ENCODE peak calls at places on chromosomes 12 and 14, in nine cellular contexts. H, V, D, J, K, Q, E, W and M are unnamed samples. For H3K36me3, the result is how much of the 10 kb centered on the place peaks cover.

GRCh38 chr12:132481771-132482745 is 7.9 kb upstream of the FBRSL1 start:
- DNase-seq in J (no peak), D (no peak), Q (no peak), K (no peak), E (no peak), H (no peak), W (no peak), V (no peak), M (no peak)

GRCh38 chr12:59158066-59158465 is 237.8 kb upstream of the LRIG3 start:
- DNase-seq in Q (no peak), V (no peak), H (no peak), W (no peak), E (no peak), D (no peak), K (no peak), J (no peak), M (no peak)

GRCh38 chr12:19456176-19456575 is 16.9 kb downstream of the AEBP2 start:
- DNase-seq in H (peak), V (no peak), D (peak), J (no peak), E (no peak), W (no peak), Q (no peak), K (no peak), M (no peak)

GRCh38 chr12:52814710-52815155 is 817 bp upstream of the KRT4 start:
- DNase-seq in V (no peak), D (no peak), E (no peak), H (no peak), Q (peak), W (no peak), K (no peak), J (no peak), M (no peak)

GRCh38 chr12:91877022-91877421 is 268.6 kb downstream of the BTG1 start:
- DNase-seq in K (no peak), D (no peak), H (no peak), V (no peak), Q (peak), E (no peak), J (peak), W (no peak), M (no peak)

GRCh38 chr14:101961746-101962502 is 2.4 kb upstream of the DYNC1H1 start:
- DNase-seq in W (no peak), Q (peak), K (no peak), E (no peak), H (no peak), J (no peak), V (no peak), D (peak), M (no peak)

GRCh38 chr12:1939745-1940607 is 21.5 kb upstream of the CACNA2D4 start:
- DNase-seq in Q (peak), K (peak), J (peak), V (peak), E (peak), D (peak), W (peak), H (peak), M (no peak)

GRCh38 chr14:96519970-96520369 is 17.8 kb downstream of the PAPOLA start:
- DNase-seq in K (no peak), J (no peak), H (no peak), W (no peak), D (no peak), Q (no peak), V (no peak), E (no peak), M (no peak)

GRCh38 chr12:4939418-4940023 is 29.8 kb downstream of the KCNA1 start:
- DNase-seq in D (no peak), H (no peak), W (no peak), V (no peak), Q (no peak), J (no peak), K (no peak), E (no peak), M (no peak)

GRCh38 chr12:8065991-8066594 is at the start of gene C3AR1:
- DNase-seq in J (no peak), W (no peak), D (no peak), E (no peak), V (no peak), H (no peak), K (no peak), Q (no peak), M (no peak)

GRCh38 chr14:68075382-68076029 is 255.9 kb downstream of the RAD51B start:
- DNase-seq in K (no peak), D (no peak), H (no peak), W (no peak), J (no peak), V (no peak), E (no peak), Q (no peak), M (no peak)

GRCh38 chr12:124286414-124286813 is 8.5 kb upstream of the RFLNA start:
- DNase-seq in J (no peak), H (no peak), W (no peak), V (no peak), Q (no peak), D (no peak), K (no peak), E (no peak), M (no peak)

GRCh38 chr12:112858776-112859175 is 48.0 kb upstream of the OAS1 start:
- DNase-seq in K (no peak), E (no peak), D (no peak), V (no peak), J (no peak), W (no peak), H (no peak), Q (no peak), M (no peak)

GRCh38 chr12:84843588-84844144 is 68.9 kb downstream of the SLC6A15 start:
- DNase-seq in D (no peak), J (no peak), Q (no peak), H (no peak), V (no peak), W (no peak), K (no peak), E (no peak), M (no peak)

GRCh38 chr14:73935666-73936065 is 14.2 kb downstream of the FAM161B start:
- DNase-seq in H (no peak), D (no peak), V (no peak), E (no peak), K (no peak), Q (no peak), W (no peak), J (no peak), M (no peak)

GRCh38 chr14:65501328-65501727 is 88.8 kb downstream of the FUT8 start:
- DNase-seq in W (no peak), K (no peak), H (no peak), D (no peak), V (no peak), Q (no peak), J (no peak), E (no peak), M (no peak)

GRCh38 chr12:125467363-125467762 is 402.1 kb downstream of the AACS start:
- DNase-seq in W (no peak), H (no peak), J (no peak), Q (no peak), E (no peak), D (no peak), V (no peak), K (no peak), M (no peak)

GRCh38 chr12:113940929-113941486 is 25.1 kb downstream of the RBM19 start:
- DNase-seq in J (no peak), K (no peak), W (no peak), D (no peak), H (no peak), Q (no peak), V (no peak), E (no peak), M (no peak)

GRCh38 chr14:101134851-101135486 is 231.4 kb upstream of the RTL1 start:
- DNase-seq in J (no peak), V (no peak), Q (peak), E (peak), W (no peak), H (no peak), K (no peak), D (no peak), M (peak)

GRCh38 chr12:95605087-95605486 is 53.8 kb upstream of the USP44 start:
- DNase-seq in V (no peak), H (no peak), J (no peak), Q (no peak), K (no peak), D (no peak), E (peak), W (no peak), M (no peak)

GRCh38 chr12:40569626-40570179 is 122.5 kb upstream of the CNTN1 start:
- DNase-seq in J (no peak), V (no peak), W (no peak), Q (no peak), E (no peak), H (no peak), K (peak), D (no peak), M (no peak)

GRCh38 chr14:45156067-45156466 is 20.3 kb downstream of the FANCM start:
- DNase-seq in W (no peak), J (no peak), H (no peak), D (no peak), V (no peak), E (no peak), Q (no peak), K (no peak), M (no peak)

GRCh38 chr14:31884776-31885379 is 192.2 kb upstream of the ARHGAP5 start:
- DNase-seq in J (no peak), E (no peak), Q (no peak), W (no peak), D (no peak), H (no peak), V (no peak), K (no peak), M (no peak)

GRCh38 chr12:3218150-3218845 is 141.1 kb downstream of the TSPAN9 start:
- DNase-seq in Q (no peak), J (peak), E (peak), K (no peak), D (peak), V (peak), W (peak), H (peak), M (no peak)

GRCh38 chr12:54404061-54405004 is 14.7 kb downstream of the ITGA5 start:
- DNase-seq in K (no peak), W (no peak), J (no peak), H (no peak), Q (no peak), E (no peak), V (peak), D (no peak), M (no peak)

GRCh38 chr12:54401127-54401526 is 16.6 kb upstream of the ZNF385A start:
- DNase-seq in E (no peak), H (no peak), W (no peak), Q (no peak), D (no peak), K (no peak), J (no peak), V (no peak), M (no peak)

GRCh38 chr12:54405573-54405972 is 13.5 kb downstream of the ITGA5 start:
- DNase-seq in Q (peak), J (no peak), D (no peak), K (no peak), V (no peak), E (no peak), H (no peak), W (no peak), M (no peak)

GRCh38 chr12:54407183-54407905 is 11.7 kb downstream of the ITGA5 start:
- DNase-seq in V (no peak), E (no peak), H (no peak), K (no peak), W (peak), Q (peak), J (no peak), D (no peak), M (no peak)

GRCh38 chr12:54405106-54405505 is 14.0 kb downstream of the ITGA5 start:
- DNase-seq in H (no peak), E (no peak), Q (no peak), J (no peak), V (no peak), K (no peak), D (no peak), W (no peak), M (no peak)
- H3K36me3 ChIP-seq in H (half or more), E (half or more), Q (under half), J (under half), V (under half), K (half or more), D (half or more), W (under half), M (under half)

DNA sequence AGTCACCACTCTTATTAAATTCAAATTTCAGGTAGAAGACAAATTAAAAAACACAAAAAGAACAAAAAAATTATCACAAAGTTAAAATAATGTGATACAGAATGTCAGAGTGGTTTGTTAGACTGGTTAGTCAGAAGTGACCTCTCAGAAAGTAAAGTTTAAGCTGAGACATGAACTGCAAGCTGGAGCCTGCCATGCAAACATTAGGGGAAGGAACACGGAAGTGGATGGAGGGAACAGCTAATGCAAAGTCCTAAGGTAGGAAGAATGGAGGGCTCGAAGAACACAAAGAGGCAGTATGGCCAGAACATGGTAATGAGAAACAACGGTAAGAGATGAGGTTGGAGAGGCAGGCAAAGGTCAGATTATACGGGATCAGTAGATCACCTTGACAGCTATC is 41.7 kb downstream of the WDHD1 start:
- DNase-seq in D (no peak), E (no peak), J (no peak), H (no peak), Q (no peak), K (no peak), W (no peak), V (no peak), M (no peak)
- H3K36me3 ChIP-seq in D (under half), E (under half), J (under half), H (under half), Q (under half), K (under half), W (under half), V (under half), M (under half)

GRCh38 chr14:78927261-78927660 is 757.1 kb downstream of the NRXN3 start:
- DNase-seq in V (no peak), W (no peak), H (no peak), D (no peak), E (no peak), J (no peak), K (no peak), Q (no peak), M (no peak)

GRCh38 chr14:78917462-78917861 is 747.3 kb downstream of the NRXN3 start:
- DNase-seq in Q (no peak), J (no peak), W (no peak), K (no peak), E (no peak), H (no peak), D (no peak), V (no peak), M (no peak)

DNA sequence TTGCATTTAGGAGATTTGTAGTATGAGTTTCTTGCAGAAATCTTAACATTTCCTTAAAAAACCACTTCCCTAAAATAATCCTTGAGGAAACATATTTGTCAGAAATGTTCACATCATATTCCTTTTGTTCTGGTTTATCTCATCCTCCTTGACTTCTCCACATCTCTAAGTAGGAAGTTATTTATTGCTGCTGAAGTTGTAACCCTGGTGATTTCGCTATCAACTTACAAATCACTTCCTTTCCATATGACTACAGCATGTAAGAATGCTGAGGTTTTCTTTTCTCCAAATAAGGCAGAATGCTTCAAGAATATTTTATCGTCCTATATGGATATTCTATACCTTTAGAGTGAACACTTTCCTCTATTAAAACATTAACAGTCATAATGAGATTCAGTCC is 751.7 kb downstream of the NRXN3 start:
- DNase-seq in H (no peak), J (no peak), E (no peak), K (no peak), Q (no peak), W (no peak), V (no peak), D (no peak), M (no peak)
- H3K36me3 ChIP-seq in H (under half), J (under half), E (under half), K (under half), Q (under half), W (under half), V (under half), D (under half), M (under half)

GRCh38 chr12:49661191-49661590 is 37.8 kb downstream of the PRPF40B start:
- DNase-seq in W (no peak), D (no peak), E (no peak), Q (no peak), J (no peak), H (no peak), K (no peak), V (no peak), M (no peak)
- H3K36me3 ChIP-seq in W (under half), D (under half), E (under half), Q (under half), J (under half), H (half or more), K (under half), V (under half), M (under half)